ENCODE peak calls at places on chromosomes 11 and 22, in eight cellular contexts. P, Y, M, A, V, B, H and D are unnamed samples.
A peak's percentile ranks its signal among the peaks of the same experiment; 100 is the strongest.

GRCh38 chr11:6405039-6405667 is 13.7 kb downstream of the APBB1 start:
- DNase-seq in P (no peak), Y (no peak), M (peak; percentile 27), A (no peak), V (peak; percentile 38), B (no peak), H (no peak), D (no peak)

GRCh38 chr11:11993814-11994213 is 14.6 kb downstream of the DKK3 start:
- DNase-seq in P (peak; percentile 47), Y (peak; percentile 53), M (no peak), A (no peak), V (no peak), B (peak; percentile 86), H (no peak), D (no peak)

GRCh38 chr22:35227248-35227647 is 30.0 kb upstream of the HMGXB4 start:
- DNase-seq in P (no peak), Y (no peak), M (no peak), A (no peak), V (no peak), B (no peak), H (no peak), D (no peak)

GRCh38 chr22:17746916-17747315 is 27.4 kb downstream of the BID start:
- DNase-seq in P (no peak), Y (no peak), M (no peak), A (no peak), V (no peak), B (no peak), H (no peak), D (no peak)

GRCh38 chr11:629237-629583 is 2.2 kb upstream of the SCT start:
- DNase-seq in P (peak; percentile 70), Y (no peak), M (no peak), A (no peak), V (no peak), B (no peak), H (no peak), D (no peak)

GRCh38 chr11:61392991-61393595 is 706 bp downstream of the TMEM216 start:
- DNase-seq in P (no peak), Y (no peak), M (no peak), A (no peak), V (no peak), B (peak; percentile 34), H (no peak), D (no peak)

GRCh38 chr11:844693-845644 is 2.3 kb downstream of the TSPAN4 start:
- DNase-seq in P (peak; percentile 84), Y (no peak), M (peak; percentile 67), A (peak; percentile 97), V (peak; percentile 77), B (peak; percentile 87), H (no peak), D (peak; percentile 93)

GRCh38 chr22:50696799-50697561 is 24.4 kb downstream of the SHANK3 start:
- DNase-seq in P (no peak), Y (no peak), M (no peak), A (no peak), V (no peak), B (no peak), H (no peak), D (peak; percentile 30)

GRCh38 chr11:30412509-30412908 is 89.6 kb downstream of the ARL14EP start:
- DNase-seq in P (no peak), Y (no peak), M (no peak), A (no peak), V (no peak), B (no peak), H (no peak), D (no peak)

GRCh38 chr11:2776351-2777061 is 76.7 kb upstream of the KCNQ1OT1 start:
- DNase-seq in P (no peak), Y (no peak), M (no peak), A (no peak), V (peak; percentile 24), B (no peak), H (no peak), D (peak; percentile 18)

GRCh38 chr11:30710216-30710615 is 124.1 kb upstream of the MPPED2 start:
- DNase-seq in P (no peak), Y (no peak), M (no peak), A (peak; percentile 7), V (no peak), B (no peak), H (no peak), D (no peak)

GRCh38 chr11:3686751-3687150 is 15.6 kb upstream of the CHRNA10 start:
- DNase-seq in P (no peak), Y (no peak), M (no peak), A (no peak), V (no peak), B (peak; percentile 35), H (no peak), D (no peak)

GRCh38 chr11:112050721-112051120 is 23.1 kb downstream of the PIH1D2 start:
- DNase-seq in P (no peak), Y (no peak), M (no peak), A (no peak), V (no peak), B (no peak), H (peak; percentile 40), D (no peak)

GRCh38 chr22:37560682-37561208 is 465 bp downstream of the CDC42EP1 start:
- DNase-seq in P (no peak), Y (no peak), M (no peak), A (no peak), V (no peak), B (peak; percentile 53), H (no peak), D (peak; percentile 81)

GRCh38 chr11:44977493-44977984 is 26.9 kb upstream of the TP53I11 start:
- DNase-seq in P (no peak), Y (no peak), M (no peak), A (no peak), V (peak; percentile 55), B (peak; percentile 14), H (no peak), D (no peak)

GRCh38 chr11:34790620-34791019 is 125.6 kb downstream of the APIP start:
- DNase-seq in P (no peak), Y (no peak), M (no peak), A (no peak), V (no peak), B (no peak), H (no peak), D (no peak)

GRCh38 chr22:34804588-34804987 is 261.4 kb upstream of the ISX start:
- DNase-seq in P (no peak), Y (no peak), M (no peak), A (no peak), V (no peak), B (no peak), H (no peak), D (no peak)

GRCh38 chr22:47091241-47091691 is 328.8 kb downstream of the TBC1D22A start:
- DNase-seq in P (no peak), Y (no peak), M (no peak), A (no peak), V (no peak), B (no peak), H (no peak), D (no peak)

GRCh38 chr22:17314472-17314871 is 54.8 kb upstream of the CECR2 start:
- DNase-seq in P (peak; percentile 13), Y (no peak), M (no peak), A (no peak), V (peak; percentile 14), B (no peak), H (no peak), D (no peak)

GRCh38 chr11:849951-850776 is 7.5 kb downstream of the TSPAN4 start:
- DNase-seq in P (no peak), Y (no peak), M (no peak), A (no peak), V (no peak), B (no peak), H (no peak), D (no peak)

DNA sequence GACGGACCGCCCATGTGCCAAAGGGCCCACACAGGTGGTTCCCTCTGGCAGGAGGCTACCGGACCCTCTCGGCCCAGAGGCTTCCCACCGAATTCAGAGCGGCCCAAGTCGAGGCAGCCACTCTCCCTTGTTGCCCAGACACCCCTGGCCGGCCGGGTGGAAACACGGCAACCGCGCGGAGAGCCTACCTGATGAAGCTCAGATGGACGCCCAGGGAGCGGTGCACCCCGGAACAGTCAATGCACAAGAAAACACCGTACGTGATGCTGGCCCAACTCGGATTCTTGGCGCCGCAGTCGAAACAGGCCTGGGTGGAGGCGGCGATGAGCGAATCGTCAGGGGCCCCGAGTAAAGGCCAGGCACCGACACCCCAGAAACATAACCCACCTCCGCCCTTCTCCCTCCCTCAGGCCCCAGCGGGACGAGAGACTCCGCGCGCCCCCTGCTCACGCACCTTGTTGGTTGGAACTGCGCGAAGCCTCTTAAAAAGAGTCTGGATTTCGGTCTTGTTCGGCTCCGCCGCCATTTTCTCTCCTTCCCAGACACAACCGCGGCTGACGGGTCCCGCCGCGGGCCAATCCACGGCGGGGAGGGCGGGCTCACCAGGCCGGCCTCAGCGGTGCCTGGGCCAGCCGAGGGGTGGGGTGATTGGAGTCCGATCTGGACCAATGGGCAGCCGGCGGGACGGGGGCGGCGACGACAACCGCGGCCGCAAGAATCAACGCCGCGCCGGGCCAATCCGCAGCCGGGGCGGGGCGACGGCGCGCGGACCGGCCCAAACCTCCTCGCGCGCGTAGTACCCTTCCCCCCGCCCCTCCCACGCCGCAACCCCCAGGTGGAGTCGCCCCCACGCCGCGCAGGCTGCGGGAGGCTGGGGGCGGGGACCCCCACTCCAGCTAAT is at the start of gene ARFGAP2:
- DNase-seq in P (peak; percentile 96), Y (peak; percentile 86), M (no peak), A (peak; percentile 94), V (peak; percentile 98), B (peak; percentile 94), H (peak; percentile 73), D (peak; percentile 98)
- TF ChIP-seq POLR2A in P (peak; percentile 43), Y (no peak), M (peak; percentile 78), A (peak; percentile 12), V (no peak), B (peak; percentile 72), H (peak; percentile 50), D (peak; percentile 69)

DNA sequence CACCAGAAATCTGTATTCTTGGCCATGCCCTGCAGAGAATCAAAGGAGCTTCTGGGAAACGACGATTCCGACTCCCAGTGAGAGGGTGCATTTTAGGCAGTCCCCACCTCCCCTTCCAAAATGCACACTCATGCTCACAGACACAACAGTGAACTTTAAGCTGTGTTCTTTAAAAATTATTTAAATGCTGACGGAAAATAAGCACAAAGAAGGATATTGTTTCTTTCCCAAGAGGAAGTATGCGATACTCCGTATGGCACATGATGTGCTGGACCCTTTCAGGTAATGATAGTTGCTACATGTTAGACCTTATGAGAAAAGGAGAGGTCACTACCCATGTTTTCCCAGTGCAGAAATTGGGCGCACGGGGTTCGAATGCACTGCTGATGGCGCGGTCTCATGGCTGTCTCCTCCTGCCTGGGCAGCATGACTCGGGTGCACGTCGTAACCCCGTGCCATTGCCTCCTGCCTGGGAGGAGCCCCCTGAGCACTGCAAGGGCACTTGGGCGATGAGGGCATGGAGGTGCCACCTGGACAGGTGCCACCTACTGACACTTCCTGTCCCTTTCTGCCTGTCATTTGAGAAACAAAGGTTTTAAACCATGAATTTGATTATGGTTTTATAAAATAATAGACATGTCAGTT is 63.9 kb upstream of the CTTN start:
- DNase-seq in P (no peak), Y (no peak), M (no peak), A (no peak), V (no peak), B (no peak), H (no peak), D (no peak)
- H3K27ac ChIP-seq in P (no peak overlapping the region), Y (no peak overlapping the region), M (no peak overlapping the region), A (no peak overlapping the region), V (no peak overlapping the region), B (no peak overlapping the region), H (no peak overlapping the region), D (no peak overlapping the region)

GRCh38 chr22:32103648-32104326 is 55.3 kb downstream of the C22orf42 start:
- DNase-seq in P (no peak), Y (peak; percentile 15), M (no peak), A (no peak), V (no peak), B (peak; percentile 3), H (no peak), D (no peak)
- TF ChIP-seq CTCF in P (no peak), Y (peak; percentile 54), M (peak; percentile 24), A (peak; percentile 33), V (no peak), B (peak; percentile 37), H (peak; percentile 6), D (no peak)

GRCh38 chr11:110296226-110297081 is at the start of gene RDX:
- DNase-seq in P (peak; percentile 47), Y (peak; percentile 67), M (peak; percentile 29), A (peak; percentile 35), V (peak; percentile 75), B (peak; percentile 63), H (no peak), D (peak; percentile 85)
- TF ChIP-seq POLR2A in P (peak; percentile 81), Y (peak; percentile 51), M (peak; percentile 76), A (no peak), V (no peak), B (peak; percentile 76), H (peak; percentile 82), D (peak; percentile 54)